ENCODE peak calls at places on chromosomes 7 and 10, in seven cellular contexts. One of them, this sample, is unnamed.

GRCh38 chr7:132503415-132503814 is 72.9 kb downstream of the PLXNA4 start:
- DNase-seq in stimulated activated CD4-positive, alpha-beta T cell treated with anti-CD3 and anti-CD28 coated beads, Interleukin-12 subunit alpha, Interleukin-12 subunit beta, amount 100 ng/mL, for 48 hours: no peak
- DNase-seq in activated CD4-positive, alpha-beta T cell treated with anti-CD3 and anti-CD28 coated beads, Interleukin-2, amount 50 U/mL, for 1 hour: no peak
- DNase-seq in H7: peak
- DNase-seq in aorta: peak
- DNase-seq in germinal center: no peak
- DNase-seq in AG09309: no peak
- DNase-seq in this sample: no peak

GRCh38 chr7:102009628-102010027 is 192.2 kb downstream of the CUX1 start:
- DNase-seq in stimulated activated CD4-positive, alpha-beta T cell treated with anti-CD3 and anti-CD28 coated beads, Interleukin-12 subunit alpha, Interleukin-12 subunit beta, amount 100 ng/mL, for 48 hours: no peak
- DNase-seq in activated CD4-positive, alpha-beta T cell treated with anti-CD3 and anti-CD28 coated beads, Interleukin-2, amount 50 U/mL, for 1 hour: no peak
- DNase-seq in H7: no peak
- DNase-seq in aorta: no peak
- DNase-seq in germinal center: no peak
- DNase-seq in AG09309: no peak
- DNase-seq in this sample: no peak

GRCh38 chr10:102412293-102412692 is 6.3 kb downstream of the PSD start:
- DNase-seq in stimulated activated CD4-positive, alpha-beta T cell treated with anti-CD3 and anti-CD28 coated beads, Interleukin-12 subunit alpha, Interleukin-12 subunit beta, amount 100 ng/mL, for 48 hours: no peak
- DNase-seq in activated CD4-positive, alpha-beta T cell treated with anti-CD3 and anti-CD28 coated beads, Interleukin-2, amount 50 U/mL, for 1 hour: no peak
- DNase-seq in H7: peak
- DNase-seq in aorta: no peak
- DNase-seq in germinal center: no peak
- DNase-seq in AG09309: no peak
- DNase-seq in this sample: no peak

GRCh38 chr7:91656486-91657237 is 223.8 kb downstream of the MTERF1 start:
- DNase-seq in stimulated activated CD4-positive, alpha-beta T cell treated with anti-CD3 and anti-CD28 coated beads, Interleukin-12 subunit alpha, Interleukin-12 subunit beta, amount 100 ng/mL, for 48 hours: no peak
- DNase-seq in activated CD4-positive, alpha-beta T cell treated with anti-CD3 and anti-CD28 coated beads, Interleukin-2, amount 50 U/mL, for 1 hour: no peak
- DNase-seq in H7: no peak
- DNase-seq in aorta: peak
- DNase-seq in germinal center: no peak
- DNase-seq in AG09309: peak
- DNase-seq in this sample: no peak

GRCh38 chr7:114786455-114786854 is 135.4 kb upstream of the MDFIC start:
- DNase-seq in stimulated activated CD4-positive, alpha-beta T cell treated with anti-CD3 and anti-CD28 coated beads, Interleukin-12 subunit alpha, Interleukin-12 subunit beta, amount 100 ng/mL, for 48 hours: no peak
- DNase-seq in activated CD4-positive, alpha-beta T cell treated with anti-CD3 and anti-CD28 coated beads, Interleukin-2, amount 50 U/mL, for 1 hour: no peak
- DNase-seq in H7: no peak
- DNase-seq in aorta: no peak
- DNase-seq in germinal center: no peak
- DNase-seq in AG09309: no peak
- DNase-seq in this sample: no peak

GRCh38 chr10:71483135-71483534 is 86.4 kb downstream of the CDH23 start:
- DNase-seq in stimulated activated CD4-positive, alpha-beta T cell treated with anti-CD3 and anti-CD28 coated beads, Interleukin-12 subunit alpha, Interleukin-12 subunit beta, amount 100 ng/mL, for 48 hours: no peak
- DNase-seq in activated CD4-positive, alpha-beta T cell treated with anti-CD3 and anti-CD28 coated beads, Interleukin-2, amount 50 U/mL, for 1 hour: no peak
- DNase-seq in H7: no peak
- DNase-seq in aorta: no peak
- DNase-seq in germinal center: no peak
- DNase-seq in AG09309: no peak
- DNase-seq in this sample: no peak

GRCh38 chr10:118870467-118871243 is 115.9 kb upstream of the CACUL1 start:
- DNase-seq in stimulated activated CD4-positive, alpha-beta T cell treated with anti-CD3 and anti-CD28 coated beads, Interleukin-12 subunit alpha, Interleukin-12 subunit beta, amount 100 ng/mL, for 48 hours: no peak
- DNase-seq in activated CD4-positive, alpha-beta T cell treated with anti-CD3 and anti-CD28 coated beads, Interleukin-2, amount 50 U/mL, for 1 hour: no peak
- DNase-seq in H7: no peak
- DNase-seq in aorta: no peak
- DNase-seq in germinal center: no peak
- DNase-seq in AG09309: peak
- DNase-seq in this sample: no peak

GRCh38 chr10:77416327-77417135 is 221.1 kb downstream of the KCNMA1 start:
- DNase-seq in stimulated activated CD4-positive, alpha-beta T cell treated with anti-CD3 and anti-CD28 coated beads, Interleukin-12 subunit alpha, Interleukin-12 subunit beta, amount 100 ng/mL, for 48 hours: no peak
- DNase-seq in activated CD4-positive, alpha-beta T cell treated with anti-CD3 and anti-CD28 coated beads, Interleukin-2, amount 50 U/mL, for 1 hour: no peak
- DNase-seq in H7: no peak
- DNase-seq in aorta: peak
- DNase-seq in germinal center: no peak
- DNase-seq in AG09309: peak
- DNase-seq in this sample: no peak

GRCh38 chr10:412109-412508 is 276.9 kb downstream of the ZMYND11 start:
- DNase-seq in stimulated activated CD4-positive, alpha-beta T cell treated with anti-CD3 and anti-CD28 coated beads, Interleukin-12 subunit alpha, Interleukin-12 subunit beta, amount 100 ng/mL, for 48 hours: no peak
- DNase-seq in activated CD4-positive, alpha-beta T cell treated with anti-CD3 and anti-CD28 coated beads, Interleukin-2, amount 50 U/mL, for 1 hour: no peak
- DNase-seq in H7: no peak
- DNase-seq in aorta: no peak
- DNase-seq in germinal center: peak
- DNase-seq in AG09309: no peak
- DNase-seq in this sample: no peak

GRCh38 chr10:88095291-88095721 is 231.9 kb downstream of the PTEN start:
- DNase-seq in stimulated activated CD4-positive, alpha-beta T cell treated with anti-CD3 and anti-CD28 coated beads, Interleukin-12 subunit alpha, Interleukin-12 subunit beta, amount 100 ng/mL, for 48 hours: no peak
- DNase-seq in activated CD4-positive, alpha-beta T cell treated with anti-CD3 and anti-CD28 coated beads, Interleukin-2, amount 50 U/mL, for 1 hour: no peak
- DNase-seq in H7: no peak
- DNase-seq in aorta: no peak
- DNase-seq in germinal center: no peak
- DNase-seq in AG09309: peak
- DNase-seq in this sample: no peak

GRCh38 chr7:70479153-70480021 is 652.6 kb upstream of the GALNT17 start:
- DNase-seq in stimulated activated CD4-positive, alpha-beta T cell treated with anti-CD3 and anti-CD28 coated beads, Interleukin-12 subunit alpha, Interleukin-12 subunit beta, amount 100 ng/mL, for 48 hours: no peak
- DNase-seq in activated CD4-positive, alpha-beta T cell treated with anti-CD3 and anti-CD28 coated beads, Interleukin-2, amount 50 U/mL, for 1 hour: no peak
- DNase-seq in H7: no peak
- DNase-seq in aorta: no peak
- DNase-seq in germinal center: no peak
- DNase-seq in AG09309: no peak
- DNase-seq in this sample: no peak

GRCh38 chr7:64881461-64882287 is 21.4 kb upstream of the ZNF273 start:
- DNase-seq in stimulated activated CD4-positive, alpha-beta T cell treated with anti-CD3 and anti-CD28 coated beads, Interleukin-12 subunit alpha, Interleukin-12 subunit beta, amount 100 ng/mL, for 48 hours: no peak
- DNase-seq in activated CD4-positive, alpha-beta T cell treated with anti-CD3 and anti-CD28 coated beads, Interleukin-2, amount 50 U/mL, for 1 hour: no peak
- DNase-seq in H7: no peak
- DNase-seq in aorta: peak
- DNase-seq in germinal center: no peak
- DNase-seq in AG09309: no peak
- DNase-seq in this sample: peak